ENCODE peak calls at places on chromosomes 3 and 15, in six cellular contexts. F, P, S, T, O and J are unnamed samples.

GRCh38 chr3:100075163-100075562 is 39.1 kb downstream of the FILIP1L start:
- DNase-seq in F (no peak), P (no peak), S (no peak), T (no peak), O (no peak), J (no peak)

GRCh38 chr3:101675709-101676218 is 1.2 kb downstream of the ZBTB11 start:
- DNase-seq in F (peak; percentile 18), P (no peak), S (peak; percentile 13), T (no peak), O (no peak), J (no peak)

GRCh38 chr15:27042646-27043045 is 71.7 kb downstream of the GABRG3 start:
- DNase-seq in F (no peak), P (peak; percentile 68), S (no peak), T (no peak), O (no peak), J (no peak)

GRCh38 chr3:18946524-18946923 is 201.8 kb upstream of the KCNH8 start:
- DNase-seq in F (peak; percentile 1), P (peak; percentile 60), S (no peak), T (no peak), O (no peak), J (no peak)

GRCh38 chr15:101723161-101723873 is 956 bp downstream of the TARS3 start:
- DNase-seq in F (no peak), P (no peak), S (peak; percentile 37), T (peak; percentile 28), O (no peak), J (peak; percentile 42)

GRCh38 chr3:12727937-12728336 is 31.1 kb downstream of the TMEM40 start:
- DNase-seq in F (no peak), P (no peak), S (no peak), T (no peak), O (no peak), J (no peak)

GRCh38 chr15:59339252-59339672 is 33.4 kb downstream of the MYO1E start:
- DNase-seq in F (no peak), P (no peak), S (peak; percentile 85), T (peak; percentile 89), O (peak; percentile 92), J (peak; percentile 95)

GRCh38 chr3:63429905-63430304 is 151.8 kb downstream of the SYNPR start:
- DNase-seq in F (peak; percentile 25), P (no peak), S (peak; percentile 3), T (no peak), O (no peak), J (no peak)

GRCh38 chr3:98013428-98014349 is 21.4 kb downstream of the GABRR3 start:
- DNase-seq in F (no peak), P (no peak), S (peak; percentile 18), T (no peak), O (no peak), J (peak; percentile 56)

GRCh38 chr3:65130782-65131181 is 443.0 kb upstream of the ADAMTS9 start:
- DNase-seq in F (no peak), P (no peak), S (peak; percentile 11), T (peak; percentile 11), O (no peak), J (peak; percentile 63)

GRCh38 chr3:70979983-70980645 is 603.4 kb downstream of the FOXP1 start:
- DNase-seq in F (no peak), P (no peak), S (no peak), T (no peak), O (no peak), J (no peak)

GRCh38 chr3:120726784-120727183 is 15.5 kb downstream of the RABL3 start:
- DNase-seq in F (no peak), P (no peak), S (peak; percentile 18), T (peak; percentile 39), O (no peak), J (no peak)

GRCh38 chr3:172313671-172314070 is 134.6 kb downstream of the GHSR start:
- DNase-seq in F (peak; percentile 77), P (no peak), S (no peak), T (no peak), O (no peak), J (no peak)

GRCh38 chr3:166575166-166575565 is 737.9 kb upstream of the BCHE start:
- DNase-seq in F (no peak), P (no peak), S (no peak), T (no peak), O (no peak), J (no peak)

GRCh38 chr3:66797916-66798560 is 200.1 kb upstream of the KBTBD8 start:
- DNase-seq in F (peak; percentile 23), P (peak; percentile 82), S (peak; percentile 91), T (peak; percentile 65), O (no peak), J (peak; percentile 58)

GRCh38 chr3:81874738-81875137 is 113.3 kb upstream of the GBE1 start:
- DNase-seq in F (no peak), P (no peak), S (peak; percentile 36), T (no peak), O (no peak), J (no peak)

GRCh38 chr15:39997031-39997430 is 42.0 kb downstream of the SRP14 start:
- DNase-seq in F (no peak), P (no peak), S (peak; percentile 30), T (peak; percentile 39), O (no peak), J (no peak)

GRCh38 chr3:110261141-110261540 is 810.5 kb upstream of the NECTIN3 start:
- DNase-seq in F (no peak), P (no peak), S (no peak), T (no peak), O (no peak), J (no peak)

DNA sequence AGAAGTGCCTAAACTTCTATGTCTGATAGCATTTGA is at the start of gene TP63:
- DNase-seq in F (no peak), P (no peak), S (no peak), T (no peak), O (no peak), J (no peak)
- H3K4me3 ChIP-seq in F (no peak within 1 kb of the TSS), P (no peak within 1 kb of the TSS), S (no peak within 1 kb of the TSS), T (no peak within 1 kb of the TSS), O (no peak within 1 kb of the TSS), J (no peak within 1 kb of the TSS)

GRCh38 chr3:155420869-155421486 is 127.5 kb upstream of the STRIT1 start:
- DNase-seq in F (peak; percentile 27), P (no peak), S (no peak), T (no peak), O (no peak), J (no peak)
- TF ChIP-seq CTCF in F (no peak), P (peak; percentile 72), S (no peak), T (no peak), O (no peak), J (no peak)

GRCh38 chr3:37751537-37751936 is 110.1 kb upstream of the CTDSPL start:
- DNase-seq in F (no peak), P (no peak), S (no peak), T (no peak), O (no peak), J (no peak)
- H3K4me3 ChIP-seq in F (no peak overlapping the region), P (no peak overlapping the region), S (no peak overlapping the region), T (no peak overlapping the region), O (no peak overlapping the region), J (no peak overlapping the region)

GRCh38 chr3:52845691-52846426 is 11.0 kb upstream of the MUSTN1 start:
- DNase-seq in F (no peak), P (peak; percentile 61), S (no peak), T (no peak), O (no peak), J (no peak)
- TF ChIP-seq CTCF in F (peak; percentile 40), P (peak; percentile 64), S (peak; percentile 51), T (peak; percentile 49), O (peak; percentile 35), J (peak; percentile 32)

DNA sequence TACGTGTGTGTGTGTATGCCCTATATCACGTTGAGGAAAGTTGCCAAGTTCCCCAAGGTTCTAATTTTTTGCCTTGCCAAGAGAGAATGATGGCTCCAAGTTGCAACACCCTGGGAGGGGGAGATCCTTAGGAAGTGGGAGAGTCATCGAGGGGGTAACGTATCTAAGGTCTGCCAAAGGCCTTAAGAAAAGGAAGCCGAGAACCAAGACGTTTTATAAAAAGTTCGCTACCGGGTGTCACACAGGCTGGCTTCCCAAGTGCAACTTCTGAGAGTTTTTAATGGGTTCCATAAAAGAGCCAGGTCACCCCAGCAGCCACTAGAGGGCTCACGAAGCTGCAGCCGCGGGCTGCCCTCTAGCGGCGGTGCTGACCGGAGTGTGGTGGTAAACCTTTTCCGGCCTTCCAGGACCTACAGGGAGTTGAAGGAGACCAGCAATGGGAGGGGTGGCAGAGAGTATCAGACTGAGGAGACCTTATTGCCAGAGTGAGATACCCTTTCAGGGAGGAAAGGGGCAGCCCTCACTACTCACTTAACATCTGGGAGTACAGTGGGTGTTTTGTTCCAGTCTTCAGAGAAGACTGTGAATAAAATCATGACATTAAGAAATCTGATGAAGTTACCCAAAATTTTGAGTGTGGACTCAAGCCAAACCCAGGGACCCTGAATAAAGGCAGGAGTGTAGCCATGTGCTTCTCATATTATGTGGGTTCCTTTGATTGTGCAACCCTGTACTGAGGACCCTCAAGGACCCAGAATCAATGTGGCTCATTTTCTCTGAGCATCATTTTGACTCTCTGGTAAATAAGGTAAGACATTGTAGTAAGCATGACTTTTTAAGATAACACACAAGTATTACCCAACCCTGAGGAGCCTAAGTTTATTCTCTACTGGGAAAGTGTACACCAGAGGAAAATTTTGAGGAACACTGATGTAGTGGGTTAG is 2.5 kb upstream of the RFX7 start:
- DNase-seq in F (peak; percentile 94), P (peak; percentile 97), S (peak; percentile 92), T (peak; percentile 93), O (peak; percentile 92), J (peak; percentile 88)
- H3K4me3 ChIP-seq in F (no peak overlapping the region), P (peak overlapping the region; percentile 59), S (peak overlapping the region; percentile 38), T (peak overlapping the region; percentile 20), O (peak overlapping the region; percentile 15), J (peak overlapping the region; percentile 40)

GRCh38 chr15:68278345-68279217 is 1.0 kb downstream of the FEM1B start:
- DNase-seq in F (peak; percentile 26), P (peak; percentile 89), S (peak; percentile 47), T (peak; percentile 71), O (peak; percentile 79), J (peak; percentile 34)
- TF ChIP-seq CTCF in F (peak; percentile 39), P (no peak), S (peak; percentile 56), T (peak; percentile 34), O (peak; percentile 34), J (no peak)

DNA sequence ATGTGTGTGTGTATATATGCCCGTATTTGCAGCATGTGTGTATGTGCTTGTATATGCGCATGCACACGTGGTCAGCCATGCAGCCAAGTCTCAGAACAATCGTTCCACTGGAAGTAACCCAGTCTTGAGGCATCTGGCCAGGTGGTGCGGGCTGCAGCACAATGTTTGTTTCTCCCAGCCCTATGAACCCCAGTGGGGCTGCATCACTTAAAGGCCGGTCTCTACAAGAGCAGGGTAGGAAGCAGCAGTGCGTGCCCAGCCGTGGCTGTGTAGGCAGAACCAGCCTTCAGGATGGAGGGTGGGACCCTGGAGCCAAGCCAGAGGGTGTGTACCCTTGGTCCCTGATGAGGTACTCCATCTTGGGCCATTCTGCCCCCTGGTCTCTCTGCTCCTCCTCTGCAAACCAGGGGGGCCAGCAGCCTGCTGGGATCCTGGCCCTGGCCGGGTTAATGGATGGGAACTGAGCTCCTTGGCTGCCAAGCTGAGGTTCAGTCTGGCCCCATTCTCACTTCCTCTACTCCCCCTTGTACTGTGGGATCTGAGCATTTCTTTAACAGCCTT is 11.8 kb downstream of the KLF13 start:
- DNase-seq in F (no peak), P (no peak), S (no peak), T (peak; percentile 39), O (no peak), J (no peak)
- H3K4me3 ChIP-seq in F (no peak overlapping the region), P (no peak overlapping the region), S (no peak overlapping the region), T (no peak overlapping the region), O (no peak overlapping the region), J (no peak overlapping the region)

DNA sequence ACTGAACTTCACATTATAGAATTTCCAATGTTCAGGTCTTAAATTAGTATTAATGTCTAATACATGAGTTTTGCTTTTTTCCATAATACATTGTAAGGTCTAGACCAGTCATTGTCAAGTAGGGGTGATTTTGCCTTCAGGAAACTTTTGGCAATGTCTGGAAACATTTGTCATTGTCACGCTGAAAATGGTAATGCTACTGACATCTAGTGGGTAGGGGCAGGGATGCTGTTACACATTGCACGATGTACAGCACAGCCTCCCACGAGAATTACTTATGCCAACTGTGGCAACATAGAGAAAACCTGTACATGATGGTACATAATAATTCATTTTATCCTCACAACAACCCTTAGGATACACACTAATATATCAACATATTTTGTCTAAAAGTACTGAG is 384.1 kb downstream of the CADM2 start:
- DNase-seq in F (peak; percentile 49), P (peak; percentile 43), S (peak; percentile 30), T (peak; percentile 0), O (no peak), J (no peak)
- TF ChIP-seq CTCF in F (no peak), P (peak; percentile 68), S (peak; percentile 58), T (no peak), O (peak; percentile 42), J (no peak)